ENCODE peak calls at places on chromosomes 1 and 21, in six cellular contexts. One of them, this sample, is unnamed.
A peak's percentile ranks its signal among the peaks of the same experiment; 100 is the strongest.

GRCh38 chr1:12600335-12600734 is 17.7 kb downstream of the DHRS3 start:
- DNase-seq in fibroblast of the conjunctiva: no peak
- DNase-seq in NCI-H1436: no peak
- DNase-seq in GM23248: no peak
- DNase-seq in esophagus squamous epithelium: no peak
- DNase-seq in central memory CD4-positive, alpha-beta T cell: no peak
- DNase-seq in this sample: no peak

GRCh38 chr1:87329051-87329755 is 523 bp downstream of the LMO4 start:
- DNase-seq in fibroblast of the conjunctiva: no peak
- DNase-seq in NCI-H1436: peak; percentile 42
- DNase-seq in GM23248: peak; percentile 73
- DNase-seq in esophagus squamous epithelium: no peak
- DNase-seq in central memory CD4-positive, alpha-beta T cell: peak; percentile 27
- DNase-seq in this sample: no peak

GRCh38 chr1:198776602-198777029 is 137.8 kb downstream of the PTPRC start:
- DNase-seq in fibroblast of the conjunctiva: peak; percentile 27
- DNase-seq in NCI-H1436: no peak
- DNase-seq in GM23248: peak; percentile 97
- DNase-seq in esophagus squamous epithelium: no peak
- DNase-seq in central memory CD4-positive, alpha-beta T cell: no peak
- DNase-seq in this sample: no peak

GRCh38 chr1:38784452-38785284 is 74.9 kb downstream of the RRAGC start:
- DNase-seq in fibroblast of the conjunctiva: no peak
- DNase-seq in NCI-H1436: no peak
- DNase-seq in GM23248: no peak
- DNase-seq in esophagus squamous epithelium: no peak
- DNase-seq in central memory CD4-positive, alpha-beta T cell: no peak
- DNase-seq in this sample: no peak

GRCh38 chr21:45135122-45135521 is 60.7 kb downstream of the ADARB1 start:
- DNase-seq in fibroblast of the conjunctiva: no peak
- DNase-seq in NCI-H1436: no peak
- DNase-seq in GM23248: no peak
- DNase-seq in esophagus squamous epithelium: no peak
- DNase-seq in central memory CD4-positive, alpha-beta T cell: no peak
- DNase-seq in this sample: no peak

GRCh38 chr1:10814312-10814711 is 17.9 kb upstream of the CASZ1 start:
- DNase-seq in fibroblast of the conjunctiva: no peak
- DNase-seq in NCI-H1436: no peak
- DNase-seq in GM23248: no peak
- DNase-seq in esophagus squamous epithelium: no peak
- DNase-seq in central memory CD4-positive, alpha-beta T cell: no peak
- DNase-seq in this sample: no peak

GRCh38 chr1:82015444-82015843 is 214.7 kb downstream of the ADGRL2 start:
- DNase-seq in fibroblast of the conjunctiva: no peak
- DNase-seq in NCI-H1436: no peak
- DNase-seq in GM23248: no peak
- DNase-seq in esophagus squamous epithelium: no peak
- DNase-seq in central memory CD4-positive, alpha-beta T cell: no peak
- DNase-seq in this sample: no peak

GRCh38 chr1:65105596-65105995 is 42.4 kb upstream of the AK4 start:
- DNase-seq in fibroblast of the conjunctiva: no peak
- DNase-seq in NCI-H1436: no peak
- DNase-seq in GM23248: peak; percentile 22
- DNase-seq in esophagus squamous epithelium: no peak
- DNase-seq in central memory CD4-positive, alpha-beta T cell: no peak
- DNase-seq in this sample: no peak

GRCh38 chr1:49765034-49765433 is 258.7 kb downstream of the AGBL4 start:
- DNase-seq in fibroblast of the conjunctiva: no peak
- DNase-seq in NCI-H1436: no peak
- DNase-seq in GM23248: no peak
- DNase-seq in esophagus squamous epithelium: no peak
- DNase-seq in central memory CD4-positive, alpha-beta T cell: no peak
- DNase-seq in this sample: no peak

GRCh38 chr1:54980528-54981241 is at the start of gene TMEM61:
- DNase-seq in fibroblast of the conjunctiva: no peak
- DNase-seq in NCI-H1436: no peak
- DNase-seq in GM23248: peak; percentile 24
- DNase-seq in esophagus squamous epithelium: no peak
- DNase-seq in central memory CD4-positive, alpha-beta T cell: no peak
- DNase-seq in this sample: no peak